ENCODE peak calls at places on chromosome 12, in four cellular contexts. O is endothelial cell; I is activated CD4-positive, alpha-beta T cell treated with anti-CD3 and anti-CD28 coated beads for 48 hours; J is adrenal gland. B is an unnamed sample.

GRCh38 chr12:3992945-3993344 is 119.7 kb upstream of the PARP11 start:
- DNase-seq in O (no peak), I (no peak), J (no peak), B (no peak)

GRCh38 chr12:54725233-54725843 is 77.2 kb upstream of the DCD start:
- DNase-seq in O (peak; percentile 46), I (no peak), J (no peak), B (no peak)

GRCh38 chr12:120783197-120783596 is 57.6 kb downstream of the ACADS start:
- DNase-seq in O (no peak), I (peak; percentile 40), J (no peak), B (no peak)

GRCh38 chr12:89098390-89099102 is 253.8 kb downstream of the DUSP6 start:
- DNase-seq in O (peak; percentile 7), I (no peak), J (no peak), B (no peak)

GRCh38 chr12:117583677-117584076 is 222.3 kb upstream of the NOS1 start:
- DNase-seq in O (no peak), I (no peak), J (no peak), B (no peak)

GRCh38 chr12:109292342-109292711 is 16.8 kb downstream of the FOXN4 start:
- DNase-seq in O (no peak), I (no peak), J (no peak), B (no peak)

GRCh38 chr12:53051881-53052412 is 2.1 kb downstream of the TNS2 start:
- DNase-seq in O (no peak), I (no peak), J (no peak), B (no peak)

GRCh38 chr12:117048585-117048904 is 50.7 kb downstream of the TESC start:
- DNase-seq in O (no peak), I (no peak), J (no peak), B (no peak)

B was measured in K562.